ENCODE peak calls at places on chromosomes 3 and 15, in nine cellular contexts. R, A, V, J, Q, L, I, M and B are unnamed samples.

GRCh38 chr3:42061042-42061710 is 30.0 kb upstream of the TRAK1 start:
- DNase-seq in R (no peak), A (no peak), V (no peak), J (no peak), Q (peak; percentile 35), L (no peak), I (no peak), M (no peak), B (no peak)

GRCh38 chr3:52456169-52456799 is 880 bp downstream of the NISCH start:
- DNase-seq in R (no peak), A (peak; percentile 24), V (no peak), J (no peak), Q (peak; percentile 60), L (peak; percentile 78), I (no peak), M (no peak), B (no peak)

GRCh38 chr3:13007251-13007941 is 65.8 kb downstream of the IQSEC1 start:
- DNase-seq in R (no peak), A (no peak), V (no peak), J (peak; percentile 34), Q (no peak), L (no peak), I (no peak), M (no peak), B (no peak)

GRCh38 chr15:84654689-84655453 is 788 bp upstream of the WDR73 start:
- DNase-seq in R (peak; percentile 87), A (peak; percentile 86), V (no peak), J (peak; percentile 87), Q (peak; percentile 68), L (peak; percentile 94), I (peak; percentile 71), M (peak; percentile 73), B (peak; percentile 83)

GRCh38 chr3:50412355-50412754 is 53.0 kb upstream of the TMEM115 start:
- DNase-seq in R (no peak), A (no peak), V (no peak), J (no peak), Q (no peak), L (no peak), I (no peak), M (no peak), B (no peak)

GRCh38 chr3:14358426-14359211 is 43.8 kb upstream of the SLC6A6 start:
- DNase-seq in R (no peak), A (no peak), V (no peak), J (peak; percentile 58), Q (peak; percentile 75), L (no peak), I (no peak), M (peak; percentile 12), B (peak; percentile 72)

GRCh38 chr3:128340904-128341555 is 125.7 kb downstream of the DNAJB8 start:
- DNase-seq in R (no peak), A (no peak), V (no peak), J (peak; percentile 33), Q (no peak), L (peak; percentile 53), I (no peak), M (no peak), B (no peak)

GRCh38 chr3:151460774-151461450 is at the start of gene IGSF10:
- DNase-seq in R (peak; percentile 56), A (no peak), V (no peak), J (peak; percentile 57), Q (peak; percentile 27), L (peak; percentile 75), I (no peak), M (no peak), B (no peak)

GRCh38 chr3:93969443-93969842 is 4.3 kb downstream of the PROS1 start:
- DNase-seq in R (no peak), A (peak; percentile 22), V (no peak), J (no peak), Q (peak; percentile 26), L (no peak), I (no peak), M (peak; percentile 9), B (no peak)

GRCh38 chr3:165339753-165340152 is 143.6 kb upstream of the SLITRK3 start:
- DNase-seq in R (no peak), A (peak; percentile 54), V (no peak), J (no peak), Q (no peak), L (no peak), I (no peak), M (peak; percentile 32), B (peak; percentile 5)

GRCh38 chr15:25241241-25241801 is 197.5 kb downstream of the UBE3A start:
- DNase-seq in R (peak; percentile 22), A (no peak), V (no peak), J (peak; percentile 19), Q (no peak), L (peak; percentile 68), I (peak; percentile 18), M (no peak), B (no peak)

GRCh38 chr3:123151251-123151705 is 50.5 kb upstream of the SEC22A start:
- DNase-seq in R (no peak), A (no peak), V (no peak), J (no peak), Q (no peak), L (no peak), I (no peak), M (no peak), B (no peak)

GRCh38 chr3:89586676-89587075 is 479.3 kb downstream of the EPHA3 start:
- DNase-seq in R (no peak), A (no peak), V (no peak), J (no peak), Q (no peak), L (no peak), I (no peak), M (no peak), B (no peak)

GRCh38 chr15:90389513-90389912 is 1.5 kb downstream of the IQGAP1 start:
- DNase-seq in R (no peak), A (no peak), V (no peak), J (no peak), Q (no peak), L (no peak), I (no peak), M (no peak), B (no peak)

GRCh38 chr3:13282986-13283876 is 136.9 kb downstream of the NUP210 start:
- DNase-seq in R (no peak), A (no peak), V (no peak), J (peak; percentile 40), Q (no peak), L (peak; percentile 80), I (no peak), M (no peak), B (no peak)

GRCh38 chr3:48651763-48652162 is 10.9 kb downstream of the CELSR3 start:
- DNase-seq in R (no peak), A (no peak), V (no peak), J (no peak), Q (no peak), L (no peak), I (no peak), M (no peak), B (no peak)

GRCh38 chr3:195761503-195762248 is 40.9 kb downstream of the MUC20 start:
- DNase-seq in R (peak; percentile 43), A (no peak), V (no peak), J (peak; percentile 35), Q (no peak), L (peak; percentile 54), I (no peak), M (no peak), B (no peak)

GRCh38 chr3:159634414-159634813 is 354.2 kb upstream of the IL12A start:
- DNase-seq in R (no peak), A (peak; percentile 61), V (no peak), J (no peak), Q (no peak), L (no peak), I (no peak), M (no peak), B (peak; percentile 48)

GRCh38 chr15:57298843-57299550 is 77.3 kb upstream of the CGNL1 start:
- DNase-seq in R (no peak), A (no peak), V (no peak), J (no peak), Q (peak; percentile 21), L (no peak), I (no peak), M (no peak), B (no peak)

GRCh38 chr3:133124511-133124910 is 86.3 kb downstream of the TMEM108 start:
- DNase-seq in R (no peak), A (no peak), V (no peak), J (no peak), Q (no peak), L (no peak), I (no peak), M (peak; percentile 82), B (no peak)

GRCh38 chr15:101107625-101108457 is 144.0 kb downstream of the CHSY1 start:
- DNase-seq in R (no peak), A (no peak), V (no peak), J (no peak), Q (no peak), L (peak; percentile 4), I (no peak), M (no peak), B (no peak)

GRCh38 chr3:5197470-5198312 is 10.2 kb downstream of the EDEM1 start:
- DNase-seq in R (no peak), A (no peak), V (no peak), J (no peak), Q (no peak), L (no peak), I (no peak), M (no peak), B (no peak)